ENCODE peak calls at places on chromosomes 13 and 19, in eight cellular contexts. A, M, F, Z, L, X, W and R are unnamed samples.

GRCh38 chr19:39166571-39167391 is 30.0 kb upstream of the NCCRP1 start:
- DNase-seq in A (peak; percentile 73), M (no peak), F (no peak), Z (no peak), L (no peak), X (peak; percentile 95), W (peak; percentile 84), R (no peak)

GRCh38 chr13:76965759-76966421 is 17.6 kb downstream of the ACOD1 start:
- DNase-seq in A (peak; percentile 55), M (no peak), F (no peak), Z (no peak), L (peak; percentile 77), X (no peak), W (peak; percentile 63), R (no peak)

GRCh38 chr19:34676697-34677385 is at the start of gene SCGB2B2:
- DNase-seq in A (no peak), M (peak; percentile 33), F (peak; percentile 69), Z (peak; percentile 94), L (no peak), X (no peak), W (no peak), R (peak; percentile 92)

GRCh38 chr19:4868286-4868834 is 893 bp upstream of the PLIN3 start:
- DNase-seq in A (no peak), M (no peak), F (no peak), Z (no peak), L (no peak), X (no peak), W (no peak), R (no peak)

GRCh38 chr19:2231621-2232221 is 4.4 kb downstream of the PLEKHJ1 start:
- DNase-seq in A (no peak), M (no peak), F (no peak), Z (no peak), L (no peak), X (no peak), W (no peak), R (no peak)

GRCh38 chr13:65926750-65927171 is 1303.4 kb downstream of the PCDH9 start:
- DNase-seq in A (peak; percentile 38), M (no peak), F (no peak), Z (peak; percentile 71), L (no peak), X (no peak), W (no peak), R (peak; percentile 7)

GRCh38 chr19:38759590-38760003 is 13.7 kb downstream of the LGALS7 start:
- DNase-seq in A (no peak), M (no peak), F (no peak), Z (no peak), L (no peak), X (no peak), W (no peak), R (no peak)

GRCh38 chr13:39485314-39485700 is 117.7 kb downstream of the LHFPL6 start:
- DNase-seq in A (no peak), M (no peak), F (no peak), Z (no peak), L (no peak), X (no peak), W (no peak), R (no peak)

GRCh38 chr13:64457976-64458375 is 2772.2 kb downstream of the PCDH9 start:
- DNase-seq in A (no peak), M (no peak), F (no peak), Z (no peak), L (peak; percentile 15), X (no peak), W (no peak), R (no peak)

GRCh38 chr19:4014541-4015491 is 7.3 kb downstream of the PIAS4 start:
- DNase-seq in A (peak; percentile 64), M (no peak), F (no peak), Z (no peak), L (no peak), X (no peak), W (peak; percentile 59), R (no peak)

GRCh38 chr13:113110048-113110851 is 4.7 kb downstream of the F7 start:
- DNase-seq in A (no peak), M (no peak), F (no peak), Z (no peak), L (no peak), X (peak; percentile 85), W (no peak), R (no peak)

GRCh38 chr19:11853358-11853757 is 4.8 kb downstream of the ZNF439 start:
- DNase-seq in A (no peak), M (no peak), F (no peak), Z (no peak), L (no peak), X (no peak), W (no peak), R (no peak)